ENCODE peak calls at places on chromosomes 2 and 18, in five cellular contexts. One of them, this sample, is unnamed.

GRCh38 chr2:236507393-236508085 is 62.1 kb upstream of the ACKR3 start:
- DNase-seq in stomach: peak
- DNase-seq in GM12891: peak
- DNase-seq in suprapubic skin: no peak
- DNase-seq in breast epithelium: no peak
- DNase-seq in this sample: peak

GRCh38 chr18:51275712-51276473 is 78.4 kb upstream of the MEX3C start:
- DNase-seq in stomach: peak
- DNase-seq in GM12891: no peak
- DNase-seq in suprapubic skin: no peak
- DNase-seq in breast epithelium: no peak
- DNase-seq in this sample: no peak

GRCh38 chr18:58768293-58768974 is 96.2 kb upstream of the ZNF532 start:
- DNase-seq in stomach: peak
- DNase-seq in GM12891: peak
- DNase-seq in suprapubic skin: peak
- DNase-seq in breast epithelium: peak
- DNase-seq in this sample: peak

GRCh38 chr2:32135409-32135808 is 30.3 kb upstream of the SLC30A6 start:
- DNase-seq in stomach: no peak
- DNase-seq in GM12891: peak
- DNase-seq in suprapubic skin: no peak
- DNase-seq in breast epithelium: no peak
- DNase-seq in this sample: no peak

GRCh38 chr2:158066046-158066713 is 35.5 kb upstream of the UPP2 start:
- DNase-seq in stomach: no peak
- DNase-seq in GM12891: no peak
- DNase-seq in suprapubic skin: no peak
- DNase-seq in breast epithelium: no peak
- DNase-seq in this sample: no peak

GRCh38 chr2:3223080-3223923 is 154.3 kb downstream of the EIPR1 start:
- DNase-seq in stomach: no peak
- DNase-seq in GM12891: no peak
- DNase-seq in suprapubic skin: no peak
- DNase-seq in breast epithelium: no peak
- DNase-seq in this sample: no peak

GRCh38 chr2:151543898-151544297 is 134.2 kb downstream of the RIF1 start:
- DNase-seq in stomach: no peak
- DNase-seq in GM12891: no peak
- DNase-seq in suprapubic skin: no peak
- DNase-seq in breast epithelium: no peak
- DNase-seq in this sample: no peak

GRCh38 chr2:237863102-237863511 is 3.7 kb downstream of the RAMP1 start:
- DNase-seq in stomach: no peak
- DNase-seq in GM12891: peak
- DNase-seq in suprapubic skin: no peak
- DNase-seq in breast epithelium: no peak
- DNase-seq in this sample: peak

GRCh38 chr2:76692896-76693295 is 829.3 kb downstream of the LRRTM4 start:
- DNase-seq in stomach: no peak
- DNase-seq in GM12891: no peak
- DNase-seq in suprapubic skin: no peak
- DNase-seq in breast epithelium: no peak
- DNase-seq in this sample: no peak

GRCh38 chr18:56711706-56712445 is 60.7 kb downstream of the WDR7 start:
- DNase-seq in stomach: no peak
- DNase-seq in GM12891: no peak
- DNase-seq in suprapubic skin: no peak
- DNase-seq in breast epithelium: no peak
- DNase-seq in this sample: no peak

GRCh38 chr18:47251289-47252120 is at the start of gene SKOR2:
- DNase-seq in stomach: no peak
- DNase-seq in GM12891: no peak
- DNase-seq in suprapubic skin: no peak
- DNase-seq in breast epithelium: no peak
- DNase-seq in this sample: no peak

GRCh38 chr2:37874470-37874869 is 50.6 kb upstream of the RMDN2 start:
- DNase-seq in stomach: no peak
- DNase-seq in GM12891: no peak
- DNase-seq in suprapubic skin: no peak
- DNase-seq in breast epithelium: no peak
- DNase-seq in this sample: no peak

GRCh38 chr2:64454316-64455030 is 511 bp downstream of the LGALSL start:
- DNase-seq in stomach: peak
- DNase-seq in GM12891: peak
- DNase-seq in suprapubic skin: peak
- DNase-seq in breast epithelium: peak
- DNase-seq in this sample: peak

GRCh38 chr2:172084734-172085459 is 410 bp upstream of the DLX1 start:
- DNase-seq in stomach: peak
- DNase-seq in GM12891: no peak
- DNase-seq in suprapubic skin: no peak
- DNase-seq in breast epithelium: no peak
- DNase-seq in this sample: peak

GRCh38 chr2:172674034-172674967 is 61.3 kb upstream of the RAPGEF4 start:
- DNase-seq in stomach: peak
- DNase-seq in GM12891: peak
- DNase-seq in suprapubic skin: no peak
- DNase-seq in breast epithelium: no peak
- DNase-seq in this sample: peak

GRCh38 chr2:80053522-80054338 is 250.8 kb downstream of the LRRTM1 start:
- DNase-seq in stomach: no peak
- DNase-seq in GM12891: no peak
- DNase-seq in suprapubic skin: no peak
- DNase-seq in breast epithelium: no peak
- DNase-seq in this sample: no peak

GRCh38 chr2:8049851-8050571 is 631.8 kb upstream of the ID2 start:
- DNase-seq in stomach: no peak
- DNase-seq in GM12891: no peak
- DNase-seq in suprapubic skin: no peak
- DNase-seq in breast epithelium: no peak
- DNase-seq in this sample: no peak
- TF ChIP-seq POLR2AphosphoS5 in stomach: no peak
- TF ChIP-seq POLR2AphosphoS5 in GM12891: no peak
- TF ChIP-seq POLR2AphosphoS5 in suprapubic skin: no peak
- TF ChIP-seq POLR2AphosphoS5 in breast epithelium: no peak
- TF ChIP-seq POLR2AphosphoS5 in this sample: no peak

GRCh38 chr2:144331652-144332355 is 188.1 kb downstream of the ZEB2 start:
- DNase-seq in stomach: no peak
- DNase-seq in GM12891: peak
- DNase-seq in suprapubic skin: peak
- DNase-seq in breast epithelium: peak
- DNase-seq in this sample: peak
- TF ChIP-seq POLR2AphosphoS5 in stomach: peak
- TF ChIP-seq POLR2AphosphoS5 in GM12891: peak
- TF ChIP-seq POLR2AphosphoS5 in suprapubic skin: no peak
- TF ChIP-seq POLR2AphosphoS5 in breast epithelium: peak
- TF ChIP-seq POLR2AphosphoS5 in this sample: peak

GRCh38 chr18:21183670-21184069 is 58.4 kb upstream of the GREB1L start:
- DNase-seq in stomach: no peak
- DNase-seq in GM12891: no peak
- DNase-seq in suprapubic skin: no peak
- DNase-seq in breast epithelium: no peak
- DNase-seq in this sample: no peak

GRCh38 chr18:21187886-21188285 is 54.1 kb upstream of the GREB1L start:
- DNase-seq in stomach: no peak
- DNase-seq in GM12891: no peak
- DNase-seq in suprapubic skin: no peak
- DNase-seq in breast epithelium: no peak
- DNase-seq in this sample: no peak

GRCh38 chr18:21180588-21180987 is 61.4 kb upstream of the GREB1L start:
- DNase-seq in stomach: no peak
- DNase-seq in GM12891: no peak
- DNase-seq in suprapubic skin: no peak
- DNase-seq in breast epithelium: no peak
- DNase-seq in this sample: no peak

GRCh38 chr18:21181763-21182162 is 60.3 kb upstream of the GREB1L start:
- DNase-seq in stomach: no peak
- DNase-seq in GM12891: no peak
- DNase-seq in suprapubic skin: no peak
- DNase-seq in breast epithelium: no peak
- DNase-seq in this sample: no peak

GRCh38 chr18:21184396-21184996 is 57.5 kb upstream of the GREB1L start:
- DNase-seq in stomach: no peak
- DNase-seq in GM12891: no peak
- DNase-seq in suprapubic skin: no peak
- DNase-seq in breast epithelium: no peak
- DNase-seq in this sample: no peak
- TF ChIP-seq POLR2AphosphoS5 in stomach: no peak
- TF ChIP-seq POLR2AphosphoS5 in GM12891: no peak
- TF ChIP-seq POLR2AphosphoS5 in suprapubic skin: no peak
- TF ChIP-seq POLR2AphosphoS5 in breast epithelium: no peak
- TF ChIP-seq POLR2AphosphoS5 in this sample: no peak

GRCh38 chr18:63366270-63366990 is 576 bp downstream of the KDSR start:
- DNase-seq in stomach: peak
- DNase-seq in GM12891: peak
- DNase-seq in suprapubic skin: peak
- DNase-seq in breast epithelium: peak
- DNase-seq in this sample: peak
- TF ChIP-seq POLR2AphosphoS5 in stomach: peak
- TF ChIP-seq POLR2AphosphoS5 in GM12891: no peak
- TF ChIP-seq POLR2AphosphoS5 in suprapubic skin: no peak
- TF ChIP-seq POLR2AphosphoS5 in breast epithelium: peak
- TF ChIP-seq POLR2AphosphoS5 in this sample: peak

GRCh38 chr2:84169871-84170270 is 289.2 kb downstream of the SUCLG1 start:
- DNase-seq in stomach: no peak
- DNase-seq in GM12891: no peak
- DNase-seq in suprapubic skin: no peak
- DNase-seq in breast epithelium: no peak
- DNase-seq in this sample: no peak
- TF ChIP-seq POLR2AphosphoS5 in stomach: no peak
- TF ChIP-seq POLR2AphosphoS5 in GM12891: no peak
- TF ChIP-seq POLR2AphosphoS5 in suprapubic skin: no peak
- TF ChIP-seq POLR2AphosphoS5 in breast epithelium: no peak
- TF ChIP-seq POLR2AphosphoS5 in this sample: no peak

This sample was measured in spleen.